ENCODE peak calls at places on chromosomes 1 and 21, in four cellular contexts. One of them, this sample, is unnamed.

GRCh38 chr1:89085781-89086180 is 20.8 kb upstream of the GBP1 start:
- DNase-seq in mesothelial cell of epicardium: no peak
- DNase-seq in amygdala: no peak
- DNase-seq in T47D: peak; percentile 36
- DNase-seq in this sample: no peak

GRCh38 chr1:153938996-153939395 is 7.5 kb downstream of the DENND4B start:
- DNase-seq in mesothelial cell of epicardium: no peak
- DNase-seq in amygdala: no peak
- DNase-seq in T47D: no peak
- DNase-seq in this sample: no peak

GRCh38 chr1:174795806-174796205 is 203.9 kb upstream of the CACYBP start:
- DNase-seq in amygdala: no peak
- DNase-seq in T47D: no peak
- DNase-seq in mesothelial cell of epicardium: no peak
- DNase-seq in this sample: no peak

GRCh38 chr1:98103617-98104284 is 182.9 kb upstream of the DPYD start:
- DNase-seq in mesothelial cell of epicardium: no peak
- DNase-seq in T47D: no peak
- DNase-seq in amygdala: no peak
- DNase-seq in this sample: no peak

GRCh38 chr1:34695580-34695979 is 59.3 kb upstream of the GJB5 start:
- DNase-seq in mesothelial cell of epicardium: no peak
- DNase-seq in T47D: no peak
- DNase-seq in amygdala: no peak
- DNase-seq in this sample: no peak

GRCh38 chr1:10873189-10873588 is 76.7 kb upstream of the CASZ1 start:
- DNase-seq in mesothelial cell of epicardium: no peak
- DNase-seq in amygdala: no peak
- DNase-seq in T47D: no peak
- DNase-seq in this sample: no peak

GRCh38 chr1:218467101-218467728 is 122.1 kb downstream of the TGFB2 start:
- DNase-seq in T47D: no peak
- DNase-seq in amygdala: no peak
- DNase-seq in mesothelial cell of epicardium: no peak
- DNase-seq in this sample: no peak

GRCh38 chr1:18883636-18884418 is 18.5 kb downstream of the ALDH4A1 start:
- DNase-seq in amygdala: peak; percentile 20
- DNase-seq in T47D: peak; percentile 43
- DNase-seq in mesothelial cell of epicardium: peak; percentile 81
- DNase-seq in this sample: peak; percentile 83

GRCh38 chr1:230103341-230104173 is 36.5 kb downstream of the GALNT2 start:
- DNase-seq in T47D: no peak
- DNase-seq in amygdala: no peak
- DNase-seq in mesothelial cell of epicardium: no peak
- DNase-seq in this sample: no peak

GRCh38 chr1:230825061-230825803 is 43.1 kb downstream of the C1orf198 start:
- DNase-seq in amygdala: no peak
- DNase-seq in T47D: peak; percentile 23
- DNase-seq in mesothelial cell of epicardium: no peak
- DNase-seq in this sample: no peak

GRCh38 chr1:211378844-211379243 is 52.2 kb downstream of the TRAF5 start:
- DNase-seq in mesothelial cell of epicardium: no peak
- DNase-seq in amygdala: no peak
- DNase-seq in T47D: no peak
- DNase-seq in this sample: no peak

GRCh38 chr1:84246228-84246627 is 55.3 kb upstream of the SAMD13 start:
- DNase-seq in amygdala: no peak
- DNase-seq in T47D: no peak
- DNase-seq in mesothelial cell of epicardium: no peak
- DNase-seq in this sample: no peak

GRCh38 chr1:19390901-19391595 is 78.9 kb downstream of the SLC66A1 start:
- DNase-seq in T47D: peak; percentile 52
- DNase-seq in mesothelial cell of epicardium: peak; percentile 77
- DNase-seq in amygdala: no peak
- DNase-seq in this sample: no peak

GRCh38 chr1:245094092-245094491 is 60.7 kb upstream of the KIF26B start:
- DNase-seq in mesothelial cell of epicardium: no peak
- DNase-seq in amygdala: no peak
- DNase-seq in T47D: no peak
- DNase-seq in this sample: no peak

GRCh38 chr1:204735042-204735441 is 49.5 kb upstream of the LRRN2 start:
- DNase-seq in amygdala: no peak
- DNase-seq in T47D: no peak
- DNase-seq in mesothelial cell of epicardium: no peak
- DNase-seq in this sample: no peak

GRCh38 chr1:167904641-167905040 is 9.3 kb downstream of the ADCY10 start:
- DNase-seq in amygdala: no peak
- DNase-seq in T47D: no peak
- DNase-seq in mesothelial cell of epicardium: no peak
- DNase-seq in this sample: no peak

GRCh38 chr1:33880298-33880697 is 16.4 kb downstream of the HMGB4 start:
- DNase-seq in T47D: no peak
- DNase-seq in amygdala: no peak
- DNase-seq in mesothelial cell of epicardium: no peak
- DNase-seq in this sample: no peak

GRCh38 chr1:244344001-244344400 is 107.7 kb downstream of the ADSS2 start:
- DNase-seq in T47D: no peak
- DNase-seq in amygdala: no peak
- DNase-seq in mesothelial cell of epicardium: no peak
- DNase-seq in this sample: no peak

GRCh38 chr1:31586376-31587327 is 10.3 kb downstream of the TINAGL1 start:
- DNase-seq in T47D: no peak
- DNase-seq in amygdala: no peak
- DNase-seq in mesothelial cell of epicardium: no peak
- DNase-seq in this sample: no peak

GRCh38 chr1:198669023-198669698 is 30.3 kb downstream of the PTPRC start:
- DNase-seq in T47D: no peak
- DNase-seq in mesothelial cell of epicardium: no peak
- DNase-seq in amygdala: no peak
- DNase-seq in this sample: no peak

GRCh38 chr1:41856361-41857285 is 62.1 kb downstream of the HIVEP3 start:
- DNase-seq in amygdala: no peak
- DNase-seq in T47D: no peak
- DNase-seq in mesothelial cell of epicardium: no peak
- DNase-seq in this sample: no peak

GRCh38 chr21:44919913-44920693 is 596 bp downstream of the ITGB2 start:
- DNase-seq in amygdala: no peak
- DNase-seq in mesothelial cell of epicardium: no peak
- DNase-seq in T47D: no peak
- DNase-seq in this sample: no peak

GRCh38 chr1:168893359-168893791 is 164.4 kb upstream of the DPT start:
- DNase-seq in T47D: no peak
- DNase-seq in amygdala: no peak
- DNase-seq in mesothelial cell of epicardium: no peak
- DNase-seq in this sample: no peak

GRCh38 chr1:202233824-202234223 is 40.2 kb downstream of the LGR6 start:
- DNase-seq in mesothelial cell of epicardium: no peak
- DNase-seq in amygdala: no peak
- DNase-seq in T47D: no peak
- DNase-seq in this sample: no peak